ENCODE peak calls at places on chromosomes 4 and X, in six cellular contexts. One of them, this sample, is unnamed.

GRCh38 chr4:95867919-95868318 is 28.0 kb downstream of the PDHA2 start:
- DNase-seq in heart left ventricle: no peak
- DNase-seq in psoas muscle: no peak
- DNase-seq in spleen: no peak
- DNase-seq in HCT116: peak; percentile 28
- DNase-seq in HAP-1: no peak
- DNase-seq in this sample: no peak

GRCh38 chrX:72020788-72021187 is 110.1 kb downstream of the NHSL2 start:
- DNase-seq in heart left ventricle: no peak
- DNase-seq in spleen: no peak
- DNase-seq in psoas muscle: no peak
- DNase-seq in HCT116: no peak
- DNase-seq in HAP-1: no peak
- DNase-seq in this sample: no peak

GRCh38 chrX:45771560-45772340 is 571.1 kb upstream of the DIPK2B start:
- DNase-seq in heart left ventricle: peak; percentile 57
- DNase-seq in HCT116: no peak
- DNase-seq in HAP-1: no peak
- DNase-seq in psoas muscle: no peak
- DNase-seq in spleen: peak; percentile 86
- DNase-seq in this sample: no peak

GRCh38 chr4:103934178-103934789 is 214.5 kb upstream of the TACR3 start:
- DNase-seq in HCT116: peak; percentile 58
- DNase-seq in HAP-1: peak; percentile 47
- DNase-seq in psoas muscle: no peak
- DNase-seq in heart left ventricle: no peak
- DNase-seq in spleen: no peak
- DNase-seq in this sample: no peak

GRCh38 chrX:25025615-25026014 is 9.8 kb upstream of the ARX start:
- DNase-seq in heart left ventricle: no peak
- DNase-seq in psoas muscle: no peak
- DNase-seq in HAP-1: no peak
- DNase-seq in spleen: no peak
- DNase-seq in HCT116: no peak
- DNase-seq in this sample: no peak

GRCh38 chr4:15162465-15163283 is 160.4 kb downstream of the CPEB2 start:
- DNase-seq in heart left ventricle: no peak
- DNase-seq in HAP-1: no peak
- DNase-seq in HCT116: no peak
- DNase-seq in spleen: no peak
- DNase-seq in psoas muscle: no peak
- DNase-seq in this sample: no peak

GRCh38 chr4:11106769-11107168 is 321.9 kb downstream of the HS3ST1 start:
- DNase-seq in HAP-1: no peak
- DNase-seq in heart left ventricle: no peak
- DNase-seq in HCT116: no peak
- DNase-seq in spleen: no peak
- DNase-seq in psoas muscle: no peak
- DNase-seq in this sample: no peak

GRCh38 chrX:1327651-1328304 is 8.8 kb upstream of the IL3RA start:
- DNase-seq in spleen: no peak
- DNase-seq in HCT116: no peak
- DNase-seq in psoas muscle: no peak
- DNase-seq in heart left ventricle: peak; percentile 34
- DNase-seq in HAP-1: no peak
- DNase-seq in this sample: no peak

GRCh38 chrX:65522739-65523372 is 11.7 kb downstream of the LAS1L start:
- DNase-seq in HCT116: no peak
- DNase-seq in HAP-1: no peak
- DNase-seq in spleen: no peak
- DNase-seq in heart left ventricle: no peak
- DNase-seq in psoas muscle: no peak
- DNase-seq in this sample: no peak

GRCh38 chr4:6391852-6392188 is 80.6 kb downstream of the PPP2R2C start:
- DNase-seq in heart left ventricle: no peak
- DNase-seq in spleen: no peak
- DNase-seq in HCT116: peak; percentile 46
- DNase-seq in psoas muscle: no peak
- DNase-seq in HAP-1: no peak
- DNase-seq in this sample: no peak

GRCh38 chrX:1403228-1403627 is 11.3 kb upstream of the SLC25A6 start:
- DNase-seq in spleen: peak; percentile 66
- DNase-seq in HAP-1: no peak
- DNase-seq in psoas muscle: no peak
- DNase-seq in HCT116: no peak
- DNase-seq in heart left ventricle: peak; percentile 53
- DNase-seq in this sample: no peak

GRCh38 chr4:52600275-52600674 is 58.8 kb downstream of the USP46 start:
- DNase-seq in spleen: no peak
- DNase-seq in heart left ventricle: peak; percentile 49
- DNase-seq in HAP-1: no peak
- DNase-seq in psoas muscle: no peak
- DNase-seq in HCT116: no peak
- DNase-seq in this sample: no peak

GRCh38 chr4:181909368-181909767 is 333.8 kb upstream of the TENM3 start:
- DNase-seq in HAP-1: no peak
- DNase-seq in heart left ventricle: no peak
- DNase-seq in HCT116: no peak
- DNase-seq in psoas muscle: no peak
- DNase-seq in spleen: no peak
- DNase-seq in this sample: no peak

GRCh38 chrX:25198891-25199290 is 183.1 kb upstream of the ARX start:
- DNase-seq in heart left ventricle: no peak
- DNase-seq in spleen: no peak
- DNase-seq in psoas muscle: no peak
- DNase-seq in HCT116: no peak
- DNase-seq in HAP-1: no peak
- DNase-seq in this sample: no peak

GRCh38 chrX:74018253-74018652 is 285.7 kb upstream of the ZCCHC13 start:
- DNase-seq in heart left ventricle: no peak
- DNase-seq in spleen: no peak
- DNase-seq in HCT116: no peak
- DNase-seq in psoas muscle: no peak
- DNase-seq in HAP-1: no peak
- DNase-seq in this sample: no peak

GRCh38 chr4:60884545-60884944 is 315.6 kb upstream of the ADGRL3 start:
- DNase-seq in HAP-1: no peak
- DNase-seq in psoas muscle: no peak
- DNase-seq in heart left ventricle: no peak
- DNase-seq in spleen: no peak
- DNase-seq in HCT116: no peak
- DNase-seq in this sample: no peak

GRCh38 chr4:89482926-89483595 is 175.5 kb upstream of the GPRIN3 start:
- DNase-seq in HAP-1: no peak
- DNase-seq in psoas muscle: no peak
- DNase-seq in heart left ventricle: no peak
- DNase-seq in spleen: no peak
- DNase-seq in HCT116: no peak
- DNase-seq in this sample: no peak

DNA sequence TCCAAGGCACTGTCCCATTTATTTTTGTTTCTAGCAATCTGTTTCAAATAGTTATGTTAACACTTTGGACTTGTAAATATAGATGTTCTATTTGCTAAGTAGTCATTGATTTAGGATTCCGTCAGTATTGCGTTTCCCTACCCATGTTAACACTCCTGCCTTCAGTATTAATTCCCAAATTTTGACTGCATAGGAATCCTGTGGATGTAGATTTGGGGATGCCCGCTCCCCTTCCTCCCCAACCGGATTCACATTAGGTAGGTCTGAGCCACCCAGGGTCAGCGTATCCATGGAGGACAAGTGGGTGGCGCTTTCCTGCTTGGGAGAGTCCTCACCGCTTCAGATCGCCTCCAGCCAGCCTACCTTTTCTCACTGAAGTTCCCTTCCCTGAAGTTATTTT is 1.1 kb upstream of the SORBS2 start:
- DNase-seq in heart left ventricle: no peak
- DNase-seq in spleen: no peak
- DNase-seq in HCT116: no peak
- DNase-seq in psoas muscle: no peak
- DNase-seq in HAP-1: no peak
- DNase-seq in this sample: no peak
- H3K4me3 ChIP-seq in heart left ventricle: no peak overlapping the region
- H3K4me3 ChIP-seq in spleen: no peak overlapping the region
- H3K4me3 ChIP-seq in HCT116: no peak overlapping the region
- H3K4me3 ChIP-seq in psoas muscle: no peak overlapping the region
- H3K4me3 ChIP-seq in HAP-1: no peak overlapping the region
- H3K4me3 ChIP-seq in this sample: no peak overlapping the region

DNA sequence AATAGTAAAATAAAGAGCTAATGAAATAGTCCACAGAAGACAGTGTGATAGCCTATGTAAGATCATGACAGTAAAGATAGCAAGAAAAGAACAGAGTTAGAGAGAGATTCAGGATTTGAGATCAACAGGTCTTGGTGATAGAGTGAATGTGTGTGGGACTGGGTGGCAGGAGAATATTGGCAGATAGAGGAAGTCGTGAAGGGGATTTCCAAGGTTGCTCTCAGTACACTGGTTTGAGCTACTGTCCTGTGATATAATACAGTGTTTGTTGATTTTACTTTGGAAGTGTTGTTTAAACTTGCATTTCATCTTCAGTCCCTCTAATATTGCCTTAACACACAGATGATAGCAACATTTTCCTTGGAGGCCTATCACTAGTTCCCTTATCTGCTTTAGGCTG is 44.1 kb downstream of the DTHD1 start:
- DNase-seq in psoas muscle: no peak
- DNase-seq in HAP-1: no peak
- DNase-seq in HCT116: no peak
- DNase-seq in spleen: no peak
- DNase-seq in heart left ventricle: no peak
- DNase-seq in this sample: no peak
- H3K4me1 ChIP-seq in psoas muscle: no peaks in the 10 kb centered on the region
- H3K4me1 ChIP-seq in HAP-1: no peaks in the 10 kb centered on the region
- H3K4me1 ChIP-seq in HCT116: no peaks in the 10 kb centered on the region
- H3K4me1 ChIP-seq in spleen: peaks cover 79% of the 10 kb centered on the region
- H3K4me1 ChIP-seq in heart left ventricle: no peaks in the 10 kb centered on the region
- H3K4me1 ChIP-seq in this sample: no peaks in the 10 kb centered on the region

DNA sequence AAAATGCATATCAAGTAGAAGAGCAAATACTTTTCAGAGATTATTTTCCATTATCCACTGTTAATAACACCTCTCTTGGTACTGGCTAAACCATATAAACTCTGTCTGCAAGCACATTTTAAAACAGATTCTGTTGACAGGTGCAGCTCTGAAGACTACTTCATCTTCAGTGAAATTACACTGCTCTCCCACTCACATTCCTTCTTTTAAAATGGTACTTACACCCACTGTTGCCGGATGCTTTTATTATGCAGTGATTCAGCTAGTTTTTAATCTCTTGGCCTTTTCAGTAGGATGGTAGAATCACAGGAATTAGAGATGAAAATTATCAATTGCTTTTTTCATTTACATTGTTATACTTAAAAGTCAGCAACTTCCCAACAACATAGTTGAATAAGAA is 381.6 kb downstream of the GASK1B start:
- DNase-seq in HAP-1: peak; percentile 83
- DNase-seq in spleen: no peak
- DNase-seq in psoas muscle: no peak
- DNase-seq in HCT116: no peak
- DNase-seq in heart left ventricle: no peak
- DNase-seq in this sample: no peak
- H3K9me3 ChIP-seq in HAP-1: no peaks in the 10 kb centered on the region
- H3K9me3 ChIP-seq in spleen: no peaks in the 10 kb centered on the region
- H3K9me3 ChIP-seq in psoas muscle: no peaks in the 10 kb centered on the region
- H3K9me3 ChIP-seq in HCT116: no peaks in the 10 kb centered on the region
- H3K9me3 ChIP-seq in heart left ventricle: no peaks in the 10 kb centered on the region
- H3K9me3 ChIP-seq in this sample: no peaks in the 10 kb centered on the region

DNA sequence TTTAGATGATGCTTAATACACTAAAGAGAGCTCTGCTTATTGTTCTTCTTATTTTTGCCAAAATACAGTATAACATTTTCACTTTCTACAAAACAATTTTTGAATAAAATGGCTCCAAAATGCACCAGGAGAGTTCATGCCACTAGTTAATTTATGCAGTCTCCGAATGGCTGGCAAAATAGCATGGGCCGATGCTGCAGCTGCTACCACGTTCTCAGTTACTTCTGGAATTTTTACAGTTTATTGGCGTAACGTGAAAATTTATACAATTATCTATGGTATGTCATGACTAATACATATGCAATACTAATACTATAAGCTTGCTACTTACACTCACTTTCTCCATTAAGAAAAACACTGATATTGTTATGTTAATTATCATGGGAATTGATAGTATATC is 16.5 kb downstream of the KLHL13 start:
- DNase-seq in HCT116: no peak
- DNase-seq in spleen: no peak
- DNase-seq in HAP-1: no peak
- DNase-seq in psoas muscle: no peak
- DNase-seq in heart left ventricle: no peak
- DNase-seq in this sample: no peak
- H3K4me3 ChIP-seq in HCT116: no peak overlapping the region
- H3K4me3 ChIP-seq in spleen: no peak overlapping the region
- H3K4me3 ChIP-seq in HAP-1: no peak overlapping the region
- H3K4me3 ChIP-seq in psoas muscle: no peak overlapping the region
- H3K4me3 ChIP-seq in heart left ventricle: no peak overlapping the region
- H3K4me3 ChIP-seq in this sample: no peak overlapping the region

GRCh38 chr4:3316146-3316545 is 23.3 kb downstream of the RGS12 start:
- DNase-seq in HAP-1: no peak
- DNase-seq in heart left ventricle: peak; percentile 55
- DNase-seq in HCT116: no peak
- DNase-seq in spleen: peak; percentile 45
- DNase-seq in psoas muscle: no peak
- DNase-seq in this sample: peak; percentile 26

GRCh38 chr4:3317656-3318211 is 24.9 kb downstream of the RGS12 start:
- DNase-seq in heart left ventricle: no peak
- DNase-seq in HAP-1: no peak
- DNase-seq in HCT116: no peak
- DNase-seq in spleen: peak; percentile 66
- DNase-seq in psoas muscle: no peak
- DNase-seq in this sample: peak; percentile 44

GRCh38 chr4:3315566-3315965 is 22.7 kb downstream of the RGS12 start:
- DNase-seq in heart left ventricle: peak; percentile 55
- DNase-seq in psoas muscle: no peak
- DNase-seq in spleen: peak; percentile 55
- DNase-seq in HCT116: no peak
- DNase-seq in HAP-1: no peak
- DNase-seq in this sample: no peak

GRCh38 chr4:3318561-3319021 is 25.8 kb downstream of the RGS12 start:
- DNase-seq in HAP-1: no peak
- DNase-seq in heart left ventricle: no peak
- DNase-seq in HCT116: no peak
- DNase-seq in spleen: peak; percentile 42
- DNase-seq in psoas muscle: no peak
- DNase-seq in this sample: peak; percentile 42

GRCh38 chr4:3317011-3317655 is 24.3 kb downstream of the RGS12 start:
- DNase-seq in HAP-1: no peak
- DNase-seq in HCT116: no peak
- DNase-seq in spleen: peak; percentile 69
- DNase-seq in heart left ventricle: peak; percentile 49
- DNase-seq in psoas muscle: no peak
- DNase-seq in this sample: peak; percentile 47
- H3K4me1 ChIP-seq in HAP-1: peaks cover 4% of the 10 kb centered on the region
- H3K4me1 ChIP-seq in HCT116: no peaks in the 10 kb centered on the region
- H3K4me1 ChIP-seq in spleen: peaks cover 23% of the 10 kb centered on the region
- H3K4me1 ChIP-seq in heart left ventricle: peaks cover 26% of the 10 kb centered on the region
- H3K4me1 ChIP-seq in psoas muscle: peaks cover 25% of the 10 kb centered on the region
- H3K4me1 ChIP-seq in this sample: no peaks in the 10 kb centered on the region

This sample was measured in right atrium auricular region.